ENCODE peak calls at places on chromosome 6, in four cellular contexts. Q, I, O and Z are unnamed samples.

GRCh38 chr6:156379946-156380707 is 397.1 kb upstream of the ARID1B start:
- DNase-seq in I (no peak), O (peak), Q (no peak), Z (no peak)

GRCh38 chr6:112153926-112154621 is 66.7 kb downstream of the FAM229B start:
- DNase-seq in O (peak), Q (no peak), I (no peak), Z (no peak)

GRCh38 chr6:53294095-53294494 is 54.7 kb downstream of the ELOVL5 start:
- DNase-seq in Q (no peak), I (no peak), O (no peak), Z (no peak)

GRCh38 chr6:156316613-156317012 is 460.6 kb upstream of the ARID1B start:
- DNase-seq in I (no peak), Q (no peak), O (no peak), Z (no peak)

GRCh38 chr6:105152865-105153264 is 26.9 kb downstream of the POPDC3 start:
- DNase-seq in O (no peak), I (no peak), Q (no peak), Z (no peak)

GRCh38 chr6:167667204-167668018 is 159.3 kb upstream of the AFDN start:
- DNase-seq in Q (no peak), O (no peak), I (no peak), Z (no peak)

GRCh38 chr6:146893690-146894089 is 294.9 kb downstream of the ADGB start:
- DNase-seq in I (no peak), O (no peak), Q (no peak), Z (no peak)

GRCh38 chr6:111737065-111737521 is 131.4 kb upstream of the TRAF3IP2 start:
- DNase-seq in O (peak), I (no peak), Q (no peak), Z (no peak)

GRCh38 chr6:41021832-41022231 is 17.2 kb downstream of the UNC5CL start:
- DNase-seq in I (peak), Q (no peak), O (peak), Z (no peak)

GRCh38 chr6:49784272-49784671 is 2.8 kb downstream of the PGK2 start:
- DNase-seq in O (no peak), I (no peak), Q (no peak), Z (no peak)

GRCh38 chr6:109671721-109672120 is 19.3 kb downstream of the AK9 start:
- DNase-seq in O (peak), Q (no peak), I (no peak), Z (no peak)

GRCh38 chr6:116011520-116011919 is 49.2 kb downstream of the FRK start:
- DNase-seq in Q (no peak), O (no peak), I (no peak), Z (no peak)

GRCh38 chr6:84072452-84072997 is 39.0 kb downstream of the MRAP2 start:
- DNase-seq in I (no peak), Q (no peak), O (no peak), Z (no peak)

GRCh38 chr6:6505111-6505510 is 83.4 kb upstream of the LY86 start:
- DNase-seq in O (no peak), I (no peak), Q (no peak), Z (no peak)

GRCh38 chr6:164502838-164503237 is 806.6 kb downstream of the C6orf118 start:
- DNase-seq in O (no peak), I (no peak), Q (no peak), Z (no peak)

GRCh38 chr6:73565767-73566485 is 45.1 kb upstream of the EEF1A1 start:
- DNase-seq in O (peak), Q (no peak), I (no peak), Z (no peak)

GRCh38 chr6:71681234-71681867 is 205.0 kb upstream of the RIMS1 start:
- DNase-seq in I (no peak), O (no peak), Q (no peak), Z (no peak)

GRCh38 chr6:159107451-159108260 is 61.5 kb upstream of the FNDC1 start:
- DNase-seq in I (no peak), O (no peak), Q (no peak), Z (no peak)

GRCh38 chr6:168226095-168226781 is 93.3 kb downstream of the DACT2 start:
- DNase-seq in I (no peak), O (no peak), Q (peak), Z (no peak)

GRCh38 chr6:8387942-8388437 is 47.4 kb downstream of the SLC35B3 start:
- DNase-seq in Q (no peak), O (no peak), I (no peak), Z (no peak)

GRCh38 chr6:29750709-29751108 is 27.5 kb downstream of the HLA-F start:
- DNase-seq in I (no peak), Q (no peak), O (no peak), Z (no peak)

GRCh38 chr6:29751480-29751879 is 28.2 kb downstream of the HLA-F start:
- DNase-seq in Q (no peak), I (no peak), O (no peak), Z (no peak)

GRCh38 chr6:29755295-29755871 is 32.1 kb downstream of the HLA-F start:
- DNase-seq in O (no peak), I (no peak), Q (no peak), Z (no peak)

GRCh38 chr6:29753309-29753644 is 30.0 kb downstream of the HLA-F start:
- DNase-seq in I (no peak), O (no peak), Q (no peak), Z (no peak)

GRCh38 chr6:29752451-29753308 is 29.4 kb downstream of the HLA-F start:
- DNase-seq in I (peak), Q (peak), O (peak), Z (peak)
- TF ChIP-seq POLR2A in I (peak), Q (peak), O (peak), Z (peak)

GRCh38 chr6:36691612-36692011 is 6.0 kb upstream of the RAB44 start:
- DNase-seq in I (no peak), Q (no peak), O (no peak), Z (no peak)

GRCh38 chr6:36692220-36692619 is 5.4 kb upstream of the RAB44 start:
- DNase-seq in I (no peak), O (no peak), Q (no peak), Z (no peak)

GRCh38 chr6:36691011-36691410 is 6.6 kb upstream of the RAB44 start:
- DNase-seq in I (no peak), O (no peak), Q (no peak), Z (no peak)

GRCh38 chr6:36694616-36695015 is 3.0 kb upstream of the RAB44 start:
- DNase-seq in Q (no peak), I (no peak), O (no peak), Z (no peak)

DNA sequence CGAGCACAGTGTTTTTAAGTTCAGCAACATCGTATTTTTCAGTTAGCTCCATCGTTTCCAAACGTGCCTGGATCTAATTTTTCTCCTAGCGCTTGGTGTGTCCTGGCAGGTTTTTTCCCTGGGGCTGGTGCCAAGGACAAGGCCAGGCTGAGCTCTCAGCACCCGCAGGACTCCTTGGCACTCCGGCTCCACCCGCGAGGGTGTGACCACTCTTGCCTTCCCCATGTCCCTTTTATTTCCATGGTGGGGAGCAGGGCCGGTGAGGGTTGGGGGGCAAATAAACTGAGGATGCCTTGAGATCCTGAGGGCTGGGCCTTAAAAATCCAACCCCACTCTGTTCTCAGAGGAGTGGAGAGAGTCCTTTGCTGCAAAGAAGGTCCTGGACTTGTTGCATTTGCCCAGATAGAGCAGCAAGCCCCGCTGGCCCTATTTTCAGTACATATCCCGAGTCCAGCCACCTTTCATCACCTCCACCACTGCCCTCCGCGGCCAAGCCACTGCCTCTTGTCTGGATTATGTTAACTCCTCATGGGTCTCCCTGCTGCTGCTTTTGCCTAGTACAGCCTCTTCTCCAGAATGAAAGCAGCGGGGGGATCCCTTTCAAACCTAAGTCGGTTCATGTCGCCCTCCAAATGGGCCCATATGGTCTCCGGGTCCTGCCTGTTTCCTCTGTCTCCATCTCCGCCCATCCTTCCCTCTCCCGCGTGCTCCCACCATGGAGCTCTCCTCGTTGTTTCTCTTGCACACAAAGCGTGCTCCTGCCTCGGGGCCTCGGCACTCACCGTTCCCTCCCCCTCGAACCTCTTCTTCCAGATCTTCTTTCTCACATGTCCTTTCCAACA is 4.5 kb upstream of the RAB44 start:
- DNase-seq in I (peak), O (no peak), Q (no peak), Z (no peak)
- H3K27ac ChIP-seq in I (peak), O (no peak), Q (no peak), Z (no peak)

GRCh38 chr6:3228791-3229565 is 1.5 kb upstream of the TUBB2B start:
- DNase-seq in I (no peak), Q (no peak), O (no peak), Z (no peak)
- H3K4me3 ChIP-seq in I (no peak), Q (no peak), O (no peak), Z (no peak)

GRCh38 chr6:138503881-138504680 is 4.8 kb upstream of the NHSL1 start:
- DNase-seq in O (no peak), Q (no peak), I (no peak), Z (no peak)
- TF ChIP-seq POLR2A in O (no peak), Q (no peak), I (no peak), Z (no peak)

DNA sequence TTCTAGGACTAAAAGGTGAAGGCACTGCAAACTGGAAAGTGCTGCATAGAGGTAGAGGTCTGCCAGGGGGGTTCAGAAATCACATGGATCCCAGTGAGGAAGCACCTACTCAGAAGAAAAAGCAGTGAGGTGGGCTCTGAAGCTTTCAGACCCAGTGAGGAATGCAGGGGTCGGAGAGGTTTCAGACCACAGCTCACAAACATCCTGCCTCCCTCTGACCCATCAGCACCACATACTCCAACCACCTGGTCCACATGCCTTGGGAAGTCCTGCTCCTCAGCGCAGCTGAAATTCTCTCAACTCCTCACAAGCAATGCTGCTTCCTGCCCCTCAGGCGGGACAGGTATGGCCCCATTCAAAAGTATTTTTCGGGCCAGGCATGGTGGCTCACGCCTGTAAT is 20.2 kb downstream of the MRPL14 start:
- DNase-seq in Q (no peak), O (peak), I (no peak), Z (no peak)
- H3K27ac ChIP-seq in Q (no peak), O (no peak), I (no peak), Z (no peak)

DNA sequence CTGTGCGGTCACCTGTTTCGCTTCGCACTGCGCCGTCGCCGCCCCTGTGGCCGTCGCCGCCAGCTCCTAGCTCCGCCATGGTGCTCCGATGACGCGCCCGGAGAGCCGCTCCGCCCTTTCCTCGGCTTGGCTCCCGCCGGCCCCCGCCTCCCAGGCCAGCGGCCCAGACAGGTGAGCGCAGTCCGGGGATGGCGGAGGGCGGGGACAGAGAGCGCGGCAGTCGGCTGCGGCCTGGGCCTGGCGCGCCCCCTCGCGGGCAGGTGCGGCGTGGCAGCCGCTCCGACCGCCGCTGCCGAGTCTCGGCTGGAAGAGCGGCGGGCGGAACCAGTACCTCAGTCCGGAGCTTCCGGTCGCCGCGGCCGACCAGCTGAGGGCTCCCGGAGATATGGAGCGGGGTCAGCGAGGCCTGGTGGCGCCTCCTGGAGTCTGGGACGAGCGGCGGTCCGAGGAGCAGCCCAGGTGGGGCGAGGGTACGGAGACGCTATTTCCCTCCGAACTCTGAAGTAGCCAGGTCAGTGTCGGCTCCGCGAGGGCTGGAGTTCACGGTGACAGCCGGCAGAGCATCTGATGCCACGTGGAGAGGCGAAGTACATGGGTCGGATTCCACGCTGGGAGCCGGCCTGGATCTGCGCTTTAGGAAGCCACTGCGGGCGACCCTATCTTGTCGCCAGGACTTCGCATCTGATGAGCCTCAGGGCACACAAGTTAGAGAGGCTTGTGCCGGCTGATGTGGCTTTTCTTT is at the start of gene MAP7:
- DNase-seq in I (peak), O (peak), Q (peak), Z (peak)
- H3K4me3 ChIP-seq in I (peak), O (peak), Q (peak), Z (peak)

GRCh38 chr6:18211338-18211737 is 53.0 kb downstream of the DEK start:
- DNase-seq in O (no peak), I (no peak), Q (no peak), Z (no peak)
- TF ChIP-seq POLR2A in O (no peak), I (no peak), Q (no peak), Z (no peak)

GRCh38 chr6:46491789-46492547 is 719 bp upstream of the RCAN2 start:
- DNase-seq in O (peak), I (peak), Q (peak), Z (peak)
- H3K27ac ChIP-seq in O (no peak), I (peak), Q (peak), Z (no peak)

GRCh38 chr6:24668997-24669361 is 2.1 kb downstream of the ACOT13 start:
- DNase-seq in O (no peak), I (no peak), Q (no peak), Z (no peak)

GRCh38 chr6:24666616-24667377 is at the start of the genes ACOT13 and TDP2:
- DNase-seq in Q (peak), I (peak), O (peak), Z (peak)

GRCh38 chr6:24667378-24667803 is 514 bp downstream of the ACOT13 start:
- DNase-seq in O (peak), I (no peak), Q (no peak), Z (no peak)

GRCh38 chr6:24673625-24674024 is 6.7 kb downstream of the ACOT13 start:
- DNase-seq in O (no peak), I (no peak), Q (no peak), Z (no peak)

GRCh38 chr6:24672573-24673182 is 5.8 kb downstream of the ACOT13 start:
- DNase-seq in Q (no peak), I (no peak), O (no peak), Z (no peak)
- H3K4me3 ChIP-seq in Q (no peak), I (no peak), O (no peak), Z (no peak)

DNA sequence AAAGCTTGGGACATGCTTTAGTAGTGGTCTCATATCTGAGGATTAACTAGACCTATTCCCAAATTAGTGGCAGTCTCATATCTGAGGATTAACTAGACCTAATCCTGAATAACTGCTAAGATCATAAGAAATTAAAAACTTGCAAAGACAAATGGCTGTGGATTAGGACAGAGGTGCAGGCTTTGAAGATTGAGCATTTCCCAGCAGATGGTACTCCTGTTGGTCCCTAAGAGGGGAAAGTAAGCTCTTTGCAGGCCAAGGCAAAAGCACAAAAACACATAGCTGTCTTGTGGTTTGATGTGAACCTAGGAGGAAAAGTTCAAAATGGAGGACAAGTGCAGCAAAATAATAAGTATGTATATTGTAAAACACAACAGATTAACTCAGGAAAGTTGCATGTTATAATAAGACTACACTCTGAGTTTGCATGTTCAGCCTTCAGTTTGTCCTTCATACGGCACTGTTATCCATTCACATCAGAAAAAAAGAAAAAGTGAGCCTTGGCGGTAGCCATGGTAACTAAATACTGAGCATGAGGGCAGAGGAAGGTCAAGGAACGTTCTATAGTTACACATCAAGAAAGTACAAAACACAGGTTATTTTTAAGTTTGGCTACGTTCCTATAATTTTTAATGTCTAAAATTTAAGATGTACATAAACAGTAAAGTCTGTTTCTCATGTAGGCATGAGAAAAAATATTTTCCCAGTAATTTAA is 62.8 kb downstream of the FILIP1 start:
- DNase-seq in O (no peak), Q (no peak), I (no peak), Z (no peak)
- TF ChIP-seq POLR2A in O (no peak), Q (no peak), I (no peak), Z (no peak)